ENCODE peak calls at places on chromosomes 4 and X, in four cellular contexts. One of them, this sample, is unnamed.
A peak's percentile ranks its signal among the peaks of the same experiment; 100 is the strongest.

GRCh38 chrX:130058667-130059066 is 51.6 kb downstream of the ELF4 start:
- DNase-seq in neural progenitor cell: no peak
- DNase-seq in astrocyte: no peak
- DNase-seq in keratinocyte: no peak
- DNase-seq in this sample: no peak

GRCh38 chr4:109434007-109434792 is 585 bp downstream of the SEC24B start:
- DNase-seq in neural progenitor cell: peak; percentile 59
- DNase-seq in astrocyte: peak; percentile 13
- DNase-seq in keratinocyte: no peak
- DNase-seq in this sample: no peak

GRCh38 chrX:137033774-137034507 is at the start of gene GPR101:
- DNase-seq in neural progenitor cell: peak; percentile 59
- DNase-seq in astrocyte: no peak
- DNase-seq in keratinocyte: no peak
- DNase-seq in this sample: no peak

GRCh38 chr4:54941994-54942552 is 183.3 kb downstream of the KDR start:
- DNase-seq in neural progenitor cell: peak; percentile 33
- DNase-seq in astrocyte: no peak
- DNase-seq in keratinocyte: no peak
- DNase-seq in this sample: no peak

GRCh38 chr4:145799225-145799624 is 119.3 kb downstream of the C4orf51 start:
- DNase-seq in neural progenitor cell: no peak
- DNase-seq in astrocyte: no peak
- DNase-seq in keratinocyte: no peak
- DNase-seq in this sample: no peak

GRCh38 chr4:112279882-112280315 is 5.8 kb downstream of the TIFA start:
- DNase-seq in neural progenitor cell: peak; percentile 13
- DNase-seq in astrocyte: no peak
- DNase-seq in keratinocyte: no peak
- DNase-seq in this sample: no peak

GRCh38 chr4:152734015-152734698 is 45.4 kb downstream of the TIGD4 start:
- DNase-seq in neural progenitor cell: no peak
- DNase-seq in astrocyte: no peak
- DNase-seq in keratinocyte: no peak
- DNase-seq in this sample: no peak

GRCh38 chr4:15231265-15232091 is 196.4 kb upstream of the C1QTNF7 start:
- DNase-seq in neural progenitor cell: peak; percentile 86
- DNase-seq in astrocyte: peak; percentile 62
- DNase-seq in keratinocyte: peak; percentile 15
- DNase-seq in this sample: peak; percentile 61

GRCh38 chrX:23694606-23695005 is 27.3 kb downstream of the PRDX4 start:
- DNase-seq in neural progenitor cell: peak; percentile 76
- DNase-seq in astrocyte: peak; percentile 19
- DNase-seq in keratinocyte: no peak
- DNase-seq in this sample: peak; percentile 38

GRCh38 chr4:184747034-184747830 is 13.3 kb upstream of the CENPU start:
- DNase-seq in neural progenitor cell: no peak
- DNase-seq in astrocyte: no peak
- DNase-seq in keratinocyte: no peak
- DNase-seq in this sample: peak; percentile 86

GRCh38 chrX:17291998-17292658 is 82.9 kb upstream of the NHS start:
- DNase-seq in neural progenitor cell: peak; percentile 4
- DNase-seq in astrocyte: peak; percentile 14
- DNase-seq in keratinocyte: no peak
- DNase-seq in this sample: no peak

GRCh38 chr4:86704601-86705000 is 110.5 kb downstream of the PTPN13 start:
- DNase-seq in neural progenitor cell: no peak
- DNase-seq in astrocyte: no peak
- DNase-seq in keratinocyte: no peak
- DNase-seq in this sample: no peak

GRCh38 chr4:89708903-89709361 is 128.0 kb downstream of the SNCA start:
- DNase-seq in neural progenitor cell: no peak
- DNase-seq in astrocyte: peak; percentile 55
- DNase-seq in keratinocyte: no peak
- DNase-seq in this sample: no peak

GRCh38 chr4:63717384-63717783 is 691.9 kb downstream of the TECRL start:
- DNase-seq in neural progenitor cell: peak; percentile 41
- DNase-seq in astrocyte: no peak
- DNase-seq in keratinocyte: peak; percentile 0
- DNase-seq in this sample: peak; percentile 5

GRCh38 chr4:72374156-72374555 is 194.9 kb downstream of the ADAMTS3 start:
- DNase-seq in neural progenitor cell: no peak
- DNase-seq in astrocyte: no peak
- DNase-seq in keratinocyte: no peak
- DNase-seq in this sample: no peak

GRCh38 chrX:44483965-44484606 is 58.6 kb downstream of the FUNDC1 start:
- DNase-seq in neural progenitor cell: no peak
- DNase-seq in astrocyte: peak; percentile 2
- DNase-seq in keratinocyte: no peak
- DNase-seq in this sample: no peak

GRCh38 chrX:44482575-44482974 is 60.1 kb downstream of the FUNDC1 start:
- DNase-seq in neural progenitor cell: no peak
- DNase-seq in astrocyte: no peak
- DNase-seq in keratinocyte: no peak
- DNase-seq in this sample: no peak

GRCh38 chrX:44484607-44485146 is 58.0 kb downstream of the FUNDC1 start:
- DNase-seq in neural progenitor cell: no peak
- DNase-seq in astrocyte: no peak
- DNase-seq in keratinocyte: no peak
- DNase-seq in this sample: no peak

GRCh38 chrX:44480591-44480990 is 62.1 kb downstream of the FUNDC1 start:
- DNase-seq in neural progenitor cell: no peak
- DNase-seq in astrocyte: no peak
- DNase-seq in keratinocyte: no peak
- DNase-seq in this sample: no peak
- H3K4me2 ChIP-seq in neural progenitor cell: no peak overlapping the region
- H3K4me2 ChIP-seq in astrocyte: no peak overlapping the region
- H3K4me2 ChIP-seq in keratinocyte: no peak overlapping the region
- H3K4me2 ChIP-seq in this sample: no peak overlapping the region

GRCh38 chr4:137531951-137532868 is at the start of gene PCDH18:
- DNase-seq in neural progenitor cell: peak; percentile 95
- DNase-seq in astrocyte: peak; percentile 96
- DNase-seq in keratinocyte: no peak
- DNase-seq in this sample: no peak

GRCh38 chr4:137531121-137531520 is 1.2 kb downstream of the PCDH18 start:
- DNase-seq in neural progenitor cell: peak; percentile 30
- DNase-seq in astrocyte: no peak
- DNase-seq in keratinocyte: no peak
- DNase-seq in this sample: no peak

GRCh38 chr4:137530176-137530575 is 2.1 kb downstream of the PCDH18 start:
- DNase-seq in neural progenitor cell: no peak
- DNase-seq in astrocyte: peak; percentile 42
- DNase-seq in keratinocyte: no peak
- DNase-seq in this sample: no peak

GRCh38 chr4:137526681-137527080 is 5.6 kb downstream of the PCDH18 start:
- DNase-seq in neural progenitor cell: no peak
- DNase-seq in astrocyte: no peak
- DNase-seq in keratinocyte: no peak
- DNase-seq in this sample: no peak

GRCh38 chr4:137529432-137529831 is 2.9 kb downstream of the PCDH18 start:
- DNase-seq in neural progenitor cell: peak; percentile 11
- DNase-seq in astrocyte: no peak
- DNase-seq in keratinocyte: no peak
- DNase-seq in this sample: no peak
- H3K4me2 ChIP-seq in neural progenitor cell: peak overlapping the region; percentile 99
- H3K4me2 ChIP-seq in astrocyte: peak overlapping the region; percentile 95
- H3K4me2 ChIP-seq in keratinocyte: no peak overlapping the region
- H3K4me2 ChIP-seq in this sample: no peak overlapping the region

DNA sequence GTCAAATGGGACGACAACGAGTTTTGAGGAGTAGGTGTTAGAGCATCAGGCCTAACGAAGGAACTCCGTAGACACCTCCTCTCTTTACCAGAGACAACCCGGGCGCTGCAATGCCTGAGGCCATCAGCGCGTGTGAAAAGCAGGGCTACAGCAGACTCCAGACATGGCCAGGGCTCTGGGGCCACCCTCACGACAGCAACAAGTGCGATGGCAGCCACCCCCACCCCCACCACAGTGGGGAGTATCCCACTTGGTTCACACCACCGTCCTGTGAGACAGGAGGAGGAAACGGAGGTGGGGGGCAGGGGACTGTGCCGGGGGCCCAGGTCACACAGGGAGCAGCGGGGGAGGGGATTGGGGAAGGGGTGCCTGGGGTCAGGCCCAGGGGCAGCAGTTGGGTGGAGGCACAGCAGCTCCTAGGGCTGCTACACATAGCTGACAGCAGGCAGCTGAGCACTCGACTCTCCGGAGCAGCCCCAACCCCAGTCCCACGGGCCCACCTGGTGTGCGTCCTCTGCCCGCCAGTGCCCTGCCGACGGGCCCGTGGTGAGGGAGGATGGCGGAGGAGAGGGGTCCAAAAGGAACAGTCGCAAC is 8.5 kb downstream of the LRPAP1 start:
- DNase-seq in neural progenitor cell: no peak
- DNase-seq in astrocyte: no peak
- DNase-seq in keratinocyte: no peak
- DNase-seq in this sample: no peak
- H3K4me2 ChIP-seq in neural progenitor cell: no peak overlapping the region
- H3K4me2 ChIP-seq in astrocyte: no peak overlapping the region
- H3K4me2 ChIP-seq in keratinocyte: no peak overlapping the region
- H3K4me2 ChIP-seq in this sample: no peak overlapping the region

DNA sequence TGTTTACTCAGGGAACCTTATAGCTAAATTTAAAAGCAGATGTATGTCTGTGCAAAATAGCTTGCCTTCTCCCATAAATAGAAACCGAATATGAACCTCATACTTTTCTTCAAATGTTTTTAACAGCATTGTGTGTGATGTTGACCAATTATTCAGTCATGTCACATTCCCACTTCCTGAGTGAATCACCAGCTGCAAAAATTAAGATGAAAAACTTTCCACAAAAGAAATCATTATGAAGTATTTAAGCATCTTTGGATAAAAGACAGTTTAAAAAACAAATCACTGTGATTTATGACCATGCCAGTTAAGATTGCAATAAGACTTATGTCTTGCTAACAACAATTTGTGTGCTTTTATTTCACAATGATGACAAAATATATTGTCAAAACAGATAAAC is 220.1 kb downstream of the PDGFC start:
- DNase-seq in neural progenitor cell: no peak
- DNase-seq in astrocyte: peak; percentile 84
- DNase-seq in keratinocyte: no peak
- DNase-seq in this sample: no peak
- H3K4me2 ChIP-seq in neural progenitor cell: no peak overlapping the region
- H3K4me2 ChIP-seq in astrocyte: peak overlapping the region; percentile 27
- H3K4me2 ChIP-seq in keratinocyte: no peak overlapping the region
- H3K4me2 ChIP-seq in this sample: no peak overlapping the region

GRCh38 chrX:41265615-41266014 is 68.3 kb upstream of the DDX3X start:
- DNase-seq in neural progenitor cell: no peak
- DNase-seq in astrocyte: peak; percentile 67
- DNase-seq in keratinocyte: no peak
- DNase-seq in this sample: no peak
- H3K4me2 ChIP-seq in neural progenitor cell: no peak overlapping the region
- H3K4me2 ChIP-seq in astrocyte: peak overlapping the region; percentile 35
- H3K4me2 ChIP-seq in keratinocyte: peak overlapping the region; percentile 16
- H3K4me2 ChIP-seq in this sample: no peak overlapping the region